ENCODE peak calls at places on chromosomes 5 and 9, in five cellular contexts. C, B, V, G and W are unnamed samples.

GRCh38 chr9:36258989-36259315 is 704 bp upstream of the GNE start:
- DNase-seq in C (no peak), B (no peak), V (no peak), G (peak; percentile 6), W (no peak)

GRCh38 chr5:78908173-78908901 is 76.8 kb downstream of the ARSB start:
- DNase-seq in C (peak; percentile 88), B (no peak), V (no peak), G (no peak), W (no peak)

GRCh38 chr5:134758504-134759341 is at the start of gene DDX46:
- DNase-seq in C (peak; percentile 82), B (peak; percentile 84), V (peak; percentile 94), G (peak; percentile 96), W (peak; percentile 97)

GRCh38 chr5:149221326-149221725 is 50.3 kb upstream of the AFAP1L1 start:
- DNase-seq in C (peak; percentile 70), B (no peak), V (no peak), G (no peak), W (no peak)

GRCh38 chr9:133931059-133931458 is 61.1 kb downstream of the VAV2 start:
- DNase-seq in C (no peak), B (no peak), V (no peak), G (no peak), W (no peak)

GRCh38 chr5:56100429-56101176 is 105.8 kb upstream of the IL6ST start:
- DNase-seq in C (no peak), B (no peak), V (no peak), G (no peak), W (no peak)

GRCh38 chr5:37846786-37847310 is 7.0 kb upstream of the GDNF start:
- DNase-seq in C (no peak), B (no peak), V (no peak), G (no peak), W (no peak)

GRCh38 chr5:39146831-39147540 is 72.4 kb downstream of the FYB1 start:
- DNase-seq in C (no peak), B (no peak), V (no peak), G (no peak), W (no peak)

GRCh38 chr5:123937230-123937629 is 425.3 kb downstream of the CSNK1G3 start:
- DNase-seq in C (peak; percentile 18), B (no peak), V (peak; percentile 15), G (peak; percentile 58), W (no peak)

GRCh38 chr9:76897804-76898525 is 7.9 kb downstream of the PRUNE2 start:
- DNase-seq in C (no peak), B (no peak), V (no peak), G (no peak), W (no peak)

GRCh38 chr9:127022913-127023665 is 99.3 kb downstream of the ANGPTL2 start:
- DNase-seq in C (no peak), B (no peak), V (no peak), G (no peak), W (no peak)

GRCh38 chr5:9380108-9380507 is 165.8 kb downstream of the SEMA5A start:
- DNase-seq in C (peak; percentile 76), B (no peak), V (no peak), G (no peak), W (no peak)

GRCh38 chr5:76332102-76332501 is 71.0 kb upstream of the IQGAP2 start:
- DNase-seq in C (no peak), B (no peak), V (no peak), G (no peak), W (no peak)

GRCh38 chr5:64632251-64632650 is 58.1 kb upstream of the SHISAL2B start:
- DNase-seq in C (peak; percentile 29), B (no peak), V (no peak), G (no peak), W (no peak)

GRCh38 chr5:160083012-160083436 is 36.2 kb downstream of the PWWP2A start:
- DNase-seq in C (peak; percentile 93), B (no peak), V (no peak), G (no peak), W (no peak)

GRCh38 chr5:139181835-139182452 is 16.2 kb downstream of the SIL1 start:
- DNase-seq in C (peak; percentile 61), B (peak; percentile 63), V (no peak), G (no peak), W (no peak)

GRCh38 chr5:669111-669841 is 23.9 kb downstream of the TPPP start:
- DNase-seq in C (peak; percentile 35), B (no peak), V (no peak), G (no peak), W (peak; percentile 58)

GRCh38 chr5:32996336-32996735 is 285.2 kb downstream of the NPR3 start:
- DNase-seq in C (no peak), B (no peak), V (no peak), G (no peak), W (no peak)

GRCh38 chr5:115586525-115587146 is 15.6 kb downstream of the TICAM2 start:
- DNase-seq in C (no peak), B (no peak), V (no peak), G (peak; percentile 44), W (no peak)

GRCh38 chr9:132670816-132671371 is 630 bp downstream of the GTF3C4 start:
- DNase-seq in C (no peak), B (no peak), V (peak; percentile 70), G (peak; percentile 63), W (peak; percentile 45)

GRCh38 chr5:38340961-38341500 is 82.7 kb downstream of the EGFLAM start:
- DNase-seq in C (no peak), B (no peak), V (no peak), G (no peak), W (no peak)

GRCh38 chr5:95870105-95870672 is 47.7 kb upstream of the GLRX start:
- DNase-seq in C (peak; percentile 80), B (no peak), V (peak; percentile 72), G (peak; percentile 80), W (peak; percentile 45)

GRCh38 chr9:94804917-94805544 is 78.5 kb downstream of the AOPEP start:
- DNase-seq in C (peak; percentile 34), B (no peak), V (no peak), G (no peak), W (no peak)

GRCh38 chr5:144538845-144539244 is 368.2 kb downstream of the KCTD16 start:
- DNase-seq in C (no peak), B (no peak), V (no peak), G (no peak), W (no peak)

GRCh38 chr5:136638084-136638483 is 272.7 kb upstream of the TRPC7 start:
- DNase-seq in C (no peak), B (no peak), V (no peak), G (no peak), W (no peak)
- TF ChIP-seq CTCF in C (no peak), B (no peak), V (no peak), G (no peak), W (no peak)

DNA sequence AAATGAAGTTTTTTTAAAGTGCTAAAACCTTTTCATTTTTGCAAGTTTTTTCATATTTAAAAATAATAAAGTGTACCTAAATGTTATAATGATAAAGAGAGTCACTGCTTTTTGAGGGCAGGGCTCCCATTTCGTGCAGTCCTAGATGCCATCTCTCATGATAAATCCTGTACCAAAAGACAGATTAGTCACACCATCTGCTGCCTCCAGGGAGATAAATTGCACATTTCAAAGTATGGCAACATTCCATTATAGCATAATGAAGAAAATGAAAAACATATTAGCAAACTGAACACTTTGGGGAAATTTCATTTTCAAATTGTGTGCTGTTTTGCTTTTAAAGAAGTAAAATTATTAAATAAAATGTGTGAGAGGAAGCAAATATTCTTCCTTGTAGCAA is 257.2 kb downstream of the KIAA0825 start:
- DNase-seq in C (no peak), B (no peak), V (no peak), G (no peak), W (no peak)
- TF ChIP-seq CTCF in C (no peak), B (no peak), V (no peak), G (no peak), W (no peak)

DNA sequence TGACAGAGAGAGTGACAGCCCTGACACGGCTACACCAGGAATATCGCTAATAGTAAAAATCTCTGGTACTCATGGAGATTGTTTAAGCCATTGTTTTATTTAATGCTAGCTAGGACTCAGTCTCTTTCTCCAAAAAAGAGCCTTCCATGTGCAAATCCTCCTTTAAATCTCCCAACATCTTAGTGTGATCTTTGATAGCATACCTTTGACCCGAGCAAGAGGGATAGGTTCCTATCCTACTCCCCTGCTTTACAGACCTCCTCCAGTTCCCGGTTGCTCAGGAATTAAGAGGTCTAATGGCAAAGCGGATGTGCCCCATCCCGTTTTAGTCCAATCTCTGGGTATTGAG is 663 bp upstream of the FRMD3 start:
- DNase-seq in C (no peak), B (no peak), V (no peak), G (no peak), W (no peak)
- TF ChIP-seq CTCF in C (no peak), B (no peak), V (no peak), G (no peak), W (no peak)

GRCh38 chr5:109313123-109313522 is 96.7 kb downstream of the PJA2 start:
- DNase-seq in C (no peak), B (no peak), V (no peak), G (no peak), W (no peak)
- TF ChIP-seq CTCF in C (no peak), B (no peak), V (no peak), G (no peak), W (no peak)

GRCh38 chr5:17413691-17414090 is 84.3 kb upstream of the TAF11L2 start:
- DNase-seq in C (no peak), B (no peak), V (no peak), G (no peak), W (no peak)

GRCh38 chr5:17415282-17415681 is 82.7 kb upstream of the TAF11L2 start:
- DNase-seq in C (no peak), B (no peak), V (no peak), G (no peak), W (no peak)

GRCh38 chr5:17411436-17411835 is 86.6 kb upstream of the TAF11L2 start:
- DNase-seq in C (peak; percentile 19), B (no peak), V (no peak), G (no peak), W (no peak)

DNA sequence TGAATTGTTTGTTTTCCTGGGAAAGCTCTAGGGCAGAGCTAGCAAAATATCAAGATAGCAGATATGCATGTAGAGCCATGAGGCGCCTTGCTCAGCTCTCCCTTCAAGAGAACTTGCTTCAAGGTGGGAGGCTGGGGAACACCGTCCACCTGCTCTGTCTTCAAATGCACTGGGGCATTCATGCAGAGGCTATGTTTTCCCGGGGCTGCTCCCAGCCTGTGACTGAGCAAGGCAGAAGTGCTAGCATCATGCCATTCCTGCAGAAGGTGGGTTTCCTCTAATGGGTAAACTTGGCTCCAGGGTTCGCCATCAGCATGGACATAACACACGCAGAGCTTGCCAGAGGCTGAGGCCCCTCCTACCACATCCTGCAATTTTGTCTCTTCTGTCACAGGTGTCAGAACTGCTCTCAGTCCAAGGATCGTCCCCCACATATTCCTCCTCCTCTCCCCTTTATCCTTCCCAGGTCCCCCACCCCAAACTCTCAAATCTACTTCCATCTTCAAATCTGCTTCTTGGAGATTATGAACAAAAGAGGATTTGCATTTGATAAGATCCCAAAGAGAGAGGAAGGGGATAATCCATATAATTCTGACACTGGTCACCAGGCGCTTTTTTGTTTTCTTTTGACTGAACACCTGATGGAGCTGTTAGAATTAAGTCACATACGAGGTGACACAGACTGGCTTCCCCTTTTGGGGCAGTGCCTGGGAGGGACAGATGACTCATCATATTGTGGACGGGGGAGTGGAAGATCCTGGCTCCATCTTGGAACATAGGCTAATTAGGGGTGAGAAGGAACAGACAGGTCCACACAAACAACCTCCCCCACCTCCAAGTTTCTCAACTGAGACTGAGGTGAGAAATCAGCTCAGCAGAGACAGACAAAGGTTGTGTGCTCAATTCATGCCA is 85.0 kb upstream of the TAF11L2 start:
- DNase-seq in C (no peak), B (no peak), V (no peak), G (no peak), W (peak; percentile 31)
- TF ChIP-seq CTCF in C (no peak), B (no peak), V (no peak), G (no peak), W (peak; percentile 7)